ENCODE peak calls at places on chromosomes 6 and 20, in seven cellular contexts. E is EL; T is NCI-H2171 treated with DMSO at 0.1 percent for 48 hours; Z is T-helper 1 cell; M is amygdala; O is NT2/D1; R is activated naive CD4-positive, alpha-beta T cell treated with Interleukin-2 at 50 U/mL for 16 hours. F is an unnamed sample.

GRCh38 chr20:25063546-25063945 is 5.6 kb upstream of the ACSS1 start:
- DNase-seq in R (no peak), T (no peak), O (no peak), M (no peak), E (no peak), Z (no peak), F (no peak)

GRCh38 chr6:81997091-81997926 is 244.8 kb upstream of the TENT5A start:
- DNase-seq in E (peak; percentile 91), Z (no peak), R (no peak), O (no peak), M (no peak), T (no peak), F (no peak)

GRCh38 chr20:25418779-25419178 is 11.3 kb downstream of the GINS1 start:
- DNase-seq in M (no peak), E (peak; percentile 55), R (no peak), T (no peak), Z (no peak), O (no peak), F (no peak)

GRCh38 chr6:31422587-31422986 is 19.2 kb downstream of the MICA start:
- DNase-seq in R (no peak), M (no peak), T (no peak), E (no peak), O (no peak), Z (no peak), F (no peak)

GRCh38 chr6:159941286-159942113 is 27.4 kb upstream of the IGF2R start:
- DNase-seq in O (no peak), E (peak; percentile 64), R (peak; percentile 25), Z (no peak), T (peak; percentile 55), M (no peak), F (no peak)

GRCh38 chr20:2151805-2152727 is 50.4 kb downstream of the STK35 start:
- DNase-seq in R (no peak), O (no peak), Z (no peak), M (no peak), E (peak; percentile 74), T (peak; percentile 50), F (no peak)

GRCh38 chr6:137867685-137868509 is 838 bp downstream of the TNFAIP3 start:
- DNase-seq in Z (no peak), T (peak; percentile 33), O (no peak), R (peak; percentile 44), E (peak; percentile 28), M (no peak), F (no peak)

GRCh38 chr20:45306431-45306982 is at the start of gene RBPJL:
- DNase-seq in M (no peak), R (peak; percentile 52), O (no peak), E (no peak), T (no peak), Z (no peak), F (no peak)

GRCh38 chr6:46704562-46704961 is 16.9 kb downstream of the TDRD6 start:
- DNase-seq in Z (no peak), M (no peak), E (peak; percentile 12), O (no peak), T (no peak), R (no peak), F (no peak)

GRCh38 chr6:75532521-75532920 is 38.9 kb upstream of the FILIP1 start:
- DNase-seq in M (no peak), O (no peak), R (no peak), Z (no peak), E (peak; percentile 75), T (no peak), F (no peak)

GRCh38 chr6:132712366-132712765 is 1.5 kb downstream of the VNN1 start:
- DNase-seq in O (no peak), M (no peak), T (no peak), E (peak; percentile 70), R (no peak), Z (no peak), F (no peak)

GRCh38 chr6:43186019-43186418 is 4.0 kb downstream of the CUL9 start:
- DNase-seq in E (no peak), T (no peak), O (no peak), Z (no peak), M (no peak), R (no peak), F (no peak)

GRCh38 chr20:45629496-45630100 is at the start of gene WFDC10A:
- DNase-seq in Z (no peak), O (peak; percentile 78), E (peak; percentile 59), T (peak; percentile 56), M (no peak), R (peak; percentile 4), F (peak; percentile 66)

GRCh38 chr6:114000066-114000465 is 29.1 kb upstream of the HDAC2 start:
- DNase-seq in T (no peak), O (no peak), R (no peak), E (peak; percentile 71), Z (no peak), M (no peak), F (no peak)